ENCODE peak calls at places on chromosomes 11 and 22, in five cellular contexts. Z is cardiac fibroblast; P is CD8-positive, alpha-beta T cell; O is K562; Y is lower leg skin. D is an unnamed sample.
A peak's percentile ranks its signal among the peaks of the same experiment; 100 is the strongest.

GRCh38 chr22:29142116-29142515 is 63.6 kb upstream of the EMID1 start:
- DNase-seq in Z (no peak), P (no peak), O (no peak), Y (no peak), D (no peak)

GRCh38 chr11:68266121-68266891 is 5.5 kb downstream of the C11orf24 start:
- DNase-seq in Z (no peak), P (no peak), O (no peak), Y (no peak), D (no peak)

GRCh38 chr11:115334932-115335788 is 169.1 kb downstream of the CADM1 start:
- DNase-seq in Z (peak; percentile 45), P (no peak), O (peak; percentile 14), Y (no peak), D (no peak)

GRCh38 chr11:68990995-68991780 is 10.4 kb upstream of the MRGPRD start:
- DNase-seq in Z (no peak), P (no peak), O (no peak), Y (no peak), D (no peak)

GRCh38 chr11:78397398-78397797 is 20.2 kb downstream of the GAB2 start:
- DNase-seq in Z (no peak), P (no peak), O (no peak), Y (no peak), D (no peak)

GRCh38 chr22:48757581-48757980 is 1070.1 kb downstream of the BRD1 start:
- DNase-seq in Z (no peak), P (peak; percentile 8), O (no peak), Y (peak; percentile 8), D (no peak)

GRCh38 chr11:64511966-64512365 is 79.1 kb upstream of the SLC22A12 start:
- DNase-seq in Z (no peak), P (no peak), O (no peak), Y (no peak), D (no peak)

GRCh38 chr11:130825621-130826020 is 90.7 kb downstream of the SNX19 start:
- DNase-seq in Z (no peak), P (no peak), O (no peak), Y (no peak), D (no peak)

GRCh38 chr11:120019191-120019590 is 118.7 kb downstream of the TRIM29 start:
- DNase-seq in Z (no peak), P (no peak), O (no peak), Y (no peak), D (no peak)

GRCh38 chr22:43570531-43571144 is 158.8 kb downstream of the MPPED1 start:
- DNase-seq in Z (no peak), P (no peak), O (no peak), Y (no peak), D (peak; percentile 52)

GRCh38 chr11:118206612-118207031 is 18.2 kb downstream of the JAML start:
- DNase-seq in Z (no peak), P (no peak), O (no peak), Y (no peak), D (no peak)

GRCh38 chr11:117879516-117880480 is 3.3 kb upstream of the FXYD6 start:
- DNase-seq in Z (no peak), P (no peak), O (no peak), Y (no peak), D (peak; percentile 61)

GRCh38 chr11:65266210-65266609 is 4.4 kb downstream of the POLA2 start:
- DNase-seq in Z (no peak), P (no peak), O (peak; percentile 43), Y (no peak), D (no peak)

GRCh38 chr22:29408925-29409324 is 20.6 kb upstream of the AP1B1 start:
- DNase-seq in Z (no peak), P (no peak), O (no peak), Y (no peak), D (no peak)

GRCh38 chr11:65645710-65646109 is 7.8 kb downstream of the SIPA1 start:
- DNase-seq in Z (peak; percentile 14), P (no peak), O (no peak), Y (no peak), D (no peak)

GRCh38 chr22:38240734-38241252 is 32.0 kb downstream of the TMEM184B start:
- DNase-seq in Z (peak; percentile 78), P (no peak), O (peak; percentile 29), Y (no peak), D (no peak)

GRCh38 chr11:61626580-61627380 is 45.9 kb upstream of the SYT7 start:
- DNase-seq in Z (peak; percentile 40), P (no peak), O (no peak), Y (peak; percentile 53), D (peak; percentile 59)

GRCh38 chr22:33221566-33221965 is 163.4 kb upstream of the SYN3 start:
- DNase-seq in Z (no peak), P (no peak), O (no peak), Y (peak; percentile 25), D (no peak)

GRCh38 chr11:69986421-69987229 is 91.5 kb upstream of the ANO1 start:
- DNase-seq in Z (no peak), P (no peak), O (no peak), Y (no peak), D (no peak)

GRCh38 chr11:34564406-34564805 is 50.8 kb upstream of the ELF5 start:
- DNase-seq in Z (peak; percentile 9), P (no peak), O (no peak), Y (no peak), D (no peak)

GRCh38 chr11:113184498-113184897 is 129.9 kb upstream of the TTC12 start:
- DNase-seq in Z (peak; percentile 83), P (no peak), O (no peak), Y (no peak), D (no peak)

GRCh38 chr22:30206964-30207363 is 39.6 kb downstream of the LIF start:
- DNase-seq in Z (peak; percentile 90), P (no peak), O (no peak), Y (no peak), D (no peak)

GRCh38 chr22:19875531-19876313 is 21.0 kb upstream of the GNB1L start:
- DNase-seq in Z (peak; percentile 56), P (no peak), O (peak; percentile 77), Y (no peak), D (peak; percentile 6)

GRCh38 chr22:27603823-27604190 is 197.7 kb downstream of the MN1 start:
- DNase-seq in Z (peak; percentile 28), P (no peak), O (no peak), Y (no peak), D (no peak)

GRCh38 chr11:6650980-6651379 is 4.6 kb downstream of the DCHS1 start:
- DNase-seq in Z (no peak), P (peak; percentile 44), O (peak; percentile 56), Y (no peak), D (no peak)

GRCh38 chr22:47160781-47161520 is 398.5 kb downstream of the TBC1D22A start:
- DNase-seq in Z (no peak), P (no peak), O (no peak), Y (no peak), D (no peak)

GRCh38 chr11:65557280-65558001 is 718 bp downstream of the LTBP3 start:
- DNase-seq in Z (no peak), P (no peak), O (peak; percentile 63), Y (no peak), D (no peak)

GRCh38 chr11:11482726-11483125 is 129.7 kb upstream of the CSNK2A3 start:
- DNase-seq in Z (no peak), P (no peak), O (no peak), Y (no peak), D (no peak)

GRCh38 chr22:47367107-47367690 is 604.7 kb downstream of the TBC1D22A start:
- DNase-seq in Z (no peak), P (no peak), O (no peak), Y (no peak), D (peak; percentile 2)

GRCh38 chr22:29912605-29913398 is 29.8 kb downstream of the MTMR3 start:
- DNase-seq in Z (peak; percentile 89), P (no peak), O (no peak), Y (no peak), D (no peak)

GRCh38 chr11:69551963-69552362 is 70.5 kb downstream of the LINC01488 start:
- DNase-seq in Z (no peak), P (no peak), O (no peak), Y (no peak), D (no peak)

DNA sequence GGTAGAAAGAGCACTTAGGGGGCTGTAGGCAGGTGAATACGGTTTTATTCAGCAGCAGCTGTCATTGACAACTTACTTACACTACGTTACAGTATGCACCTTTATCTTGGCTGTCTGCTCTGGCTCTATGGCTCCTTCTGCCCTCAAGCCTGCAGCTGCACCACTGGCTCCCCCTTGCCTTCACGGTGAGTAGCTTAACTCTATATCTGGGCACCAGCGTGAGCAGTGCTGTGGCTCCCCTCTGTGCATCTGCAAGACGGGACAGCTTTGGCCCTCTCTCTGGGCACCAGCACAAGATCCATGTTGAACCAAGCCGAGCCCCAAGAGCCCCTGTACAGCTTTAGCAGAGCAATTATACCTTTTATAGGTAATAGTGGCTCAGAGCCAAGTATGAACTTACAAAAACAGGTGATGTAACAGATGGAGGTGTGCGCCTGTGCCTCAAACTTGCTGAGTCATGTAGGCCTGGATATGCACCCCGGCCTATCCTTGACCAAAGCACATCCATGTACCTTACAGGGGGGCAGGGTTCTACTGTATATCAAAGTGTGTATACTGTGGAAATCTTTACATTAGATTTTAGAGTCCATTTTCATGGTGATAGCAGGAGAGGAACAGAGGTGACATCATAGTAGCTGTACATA is 96.9 kb upstream of the CTSC start:
- DNase-seq in Z (no peak), P (no peak), O (peak; percentile 25), Y (no peak), D (no peak)
- TF ChIP-seq CTCF in Z (no peak), P (no peak), O (peak; percentile 49), Y (no peak), D (no peak)

GRCh38 chr11:2994336-2994730 is 2.2 kb upstream of the NAP1L4 start:
- DNase-seq in Z (no peak), P (no peak), O (no peak), Y (no peak), D (no peak)

GRCh38 chr11:2991477-2992233 is 474 bp downstream of the NAP1L4 start:
- DNase-seq in Z (peak; percentile 57), P (no peak), O (no peak), Y (no peak), D (no peak)

GRCh38 chr11:2992234-2992999 is at the start of gene NAP1L4:
- DNase-seq in Z (peak; percentile 97), P (peak; percentile 97), O (peak; percentile 100), Y (peak; percentile 95), D (peak; percentile 97)

GRCh38 chr11:2990617-2991476 is 1.3 kb downstream of the NAP1L4 start:
- DNase-seq in Z (no peak), P (peak; percentile 45), O (no peak), Y (no peak), D (no peak)

GRCh38 chr11:2993000-2993330 is 836 bp upstream of the NAP1L4 start:
- DNase-seq in Z (no peak), P (no peak), O (no peak), Y (no peak), D (no peak)
- H3K4me3 ChIP-seq in Z (peak overlapping the region; percentile 71), P (peak overlapping the region; percentile 71), O (peak overlapping the region; percentile 52), Y (peak overlapping the region; percentile 44), D (peak overlapping the region; percentile 76)

GRCh38 chr22:45208993-45209838 is 31.5 kb downstream of the KIAA0930 start:
- DNase-seq in Z (peak; percentile 54), P (peak; percentile 17), O (peak; percentile 78), Y (no peak), D (peak; percentile 34)
- TF ChIP-seq CTCF in Z (peak; percentile 85), P (peak; percentile 54), O (peak; percentile 78), Y (no peak), D (peak; percentile 88)

DNA sequence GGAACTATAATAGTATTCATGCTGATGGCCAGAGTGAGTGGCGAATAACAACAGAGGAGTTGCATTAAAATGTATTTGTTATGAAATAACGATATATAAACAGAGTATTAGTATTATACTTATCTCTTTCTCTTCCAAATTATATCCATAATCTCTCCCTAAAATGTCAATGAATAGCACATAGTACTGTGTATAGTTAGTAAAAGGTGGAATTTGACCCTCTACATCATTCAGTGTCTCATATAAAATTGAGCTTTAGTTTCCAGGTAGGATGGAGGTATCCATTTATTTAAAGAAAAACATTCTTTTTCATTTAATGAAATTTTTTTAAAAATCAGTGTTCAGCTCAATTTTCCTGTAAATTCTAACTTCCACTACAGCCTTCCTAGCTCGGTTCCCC is 34.4 kb upstream of the TECTA start:
- DNase-seq in Z (no peak), P (no peak), O (no peak), Y (no peak), D (no peak)
- H3K4me3 ChIP-seq in Z (no peak overlapping the region), P (no peak overlapping the region), O (no peak overlapping the region), Y (no peak overlapping the region), D (no peak overlapping the region)